ENCODE peak calls at places on chromosome 1, in seven cellular contexts. D is MM.1S, Q is HepG2, S is lung, O is left ventricle myocardium inferior, E is right lobe of liver, X is SJCRH30. H is an unnamed sample. For H3K9me3 and H3K36me3, the result is how much of the 10 kb centered on the place peaks cover.

GRCh38 chr1:161013591-161014513 is 7.1 kb downstream of the F11R start:
- DNase-seq in D (peak), Q (peak), S (peak), O (peak), E (peak), X (peak), H (peak)

GRCh38 chr1:19343617-19344350 is 31.7 kb downstream of the SLC66A1 start:
- DNase-seq in D (no peak), Q (no peak), S (no peak), O (no peak), E (no peak), X (no peak), H (no peak)

GRCh38 chr1:50368179-50369007 is 54.9 kb downstream of the DMRTA2 start:
- DNase-seq in D (peak), Q (peak), S (peak), O (no peak), E (peak), X (peak), H (no peak)

GRCh38 chr1:35281565-35281964 is 13.1 kb downstream of the ZMYM4 start:
- DNase-seq in D (no peak), Q (no peak), S (no peak), O (no peak), E (no peak), X (no peak), H (no peak)

GRCh38 chr1:234369784-234370183 is 3.5 kb upstream of the COA6 start:
- DNase-seq in D (no peak), Q (no peak), S (no peak), O (no peak), E (no peak), X (no peak), H (no peak)

GRCh38 chr1:205057808-205058575 is 15.0 kb downstream of the CNTN2 start:
- DNase-seq in D (no peak), Q (no peak), S (no peak), O (no peak), E (no peak), X (no peak), H (no peak)

GRCh38 chr1:51264470-51264869 is 28.4 kb downstream of the RNF11 start:
- DNase-seq in D (no peak), Q (no peak), S (no peak), O (no peak), E (no peak), X (peak), H (peak)

GRCh38 chr1:197736689-197737088 is 38.6 kb downstream of the DENND1B start:
- DNase-seq in D (no peak), Q (no peak), S (no peak), O (no peak), E (no peak), X (no peak), H (no peak)

GRCh38 chr1:207993477-207994445 is 82.8 kb upstream of the CD34 start:
- DNase-seq in D (peak), Q (no peak), S (no peak), O (no peak), E (no peak), X (peak), H (no peak)

GRCh38 chr1:23624440-23624839 is 65.1 kb upstream of the ID3 start:
- DNase-seq in D (no peak), Q (no peak), S (no peak), O (no peak), E (no peak), X (no peak), H (no peak)

GRCh38 chr1:13930151-13930550 is 230.2 kb downstream of the PRDM2 start:
- DNase-seq in D (peak), Q (peak), S (no peak), O (no peak), E (no peak), X (peak), H (no peak)

GRCh38 chr1:84355556-84355955 is 42.7 kb upstream of the DNASE2B start:
- DNase-seq in D (no peak), Q (no peak), S (no peak), O (no peak), E (no peak), X (no peak), H (no peak)

GRCh38 chr1:228236744-228237143 is 28.9 kb downstream of the OBSCN start:
- DNase-seq in D (no peak), Q (peak), S (no peak), O (no peak), E (no peak), X (peak), H (peak)

GRCh38 chr1:61753998-61754508 is 11.8 kb downstream of the PATJ start:
- DNase-seq in D (no peak), Q (no peak), S (no peak), O (no peak), E (no peak), X (no peak), H (no peak)

GRCh38 chr1:246931549-246932365 is at the start of gene AHCTF1:
- DNase-seq in D (peak), Q (peak), S (peak), O (peak), E (peak), X (peak), H (peak)

GRCh38 chr1:202072211-202072610 is 50.5 kb upstream of the GPR37L1 start:
- DNase-seq in D (no peak), Q (no peak), S (no peak), O (no peak), E (no peak), X (no peak), H (no peak)

GRCh38 chr1:202074985-202075773 is 47.5 kb upstream of the GPR37L1 start:
- DNase-seq in D (no peak), Q (peak), S (no peak), O (no peak), E (no peak), X (no peak), H (no peak)

GRCh38 chr1:202081992-202082391 is 40.7 kb upstream of the GPR37L1 start:
- DNase-seq in D (no peak), Q (no peak), S (no peak), O (no peak), E (no peak), X (no peak), H (no peak)

GRCh38 chr1:202076050-202076511 is 46.6 kb upstream of the GPR37L1 start:
- DNase-seq in D (no peak), Q (peak), S (no peak), O (no peak), E (no peak), X (no peak), H (no peak)

GRCh38 chr1:202078211-202078610 is 44.5 kb upstream of the GPR37L1 start:
- DNase-seq in D (no peak), Q (no peak), S (no peak), O (no peak), E (no peak), X (no peak), H (no peak)
- H3K4me3 ChIP-seq in D (no peak), Q (no peak), S (no peak), O (no peak), E (no peak), X (no peak), H (no peak)

GRCh38 chr1:2859219-2859880 is 57.9 kb upstream of the TTC34 start:
- DNase-seq in D (no peak), Q (no peak), S (no peak), O (no peak), E (no peak), X (no peak), H (no peak)

GRCh38 chr1:2859881-2860430 is 58.5 kb upstream of the TTC34 start:
- DNase-seq in D (no peak), Q (no peak), S (no peak), O (no peak), E (no peak), X (no peak), H (no peak)

GRCh38 chr1:2861988-2862430 is 60.5 kb upstream of the TTC34 start:
- DNase-seq in D (no peak), Q (no peak), S (no peak), O (no peak), E (no peak), X (no peak), H (no peak)

GRCh38 chr1:2861143-2861987 is 59.9 kb upstream of the TTC34 start:
- DNase-seq in D (no peak), Q (no peak), S (no peak), O (no peak), E (no peak), X (no peak), H (no peak)

DNA sequence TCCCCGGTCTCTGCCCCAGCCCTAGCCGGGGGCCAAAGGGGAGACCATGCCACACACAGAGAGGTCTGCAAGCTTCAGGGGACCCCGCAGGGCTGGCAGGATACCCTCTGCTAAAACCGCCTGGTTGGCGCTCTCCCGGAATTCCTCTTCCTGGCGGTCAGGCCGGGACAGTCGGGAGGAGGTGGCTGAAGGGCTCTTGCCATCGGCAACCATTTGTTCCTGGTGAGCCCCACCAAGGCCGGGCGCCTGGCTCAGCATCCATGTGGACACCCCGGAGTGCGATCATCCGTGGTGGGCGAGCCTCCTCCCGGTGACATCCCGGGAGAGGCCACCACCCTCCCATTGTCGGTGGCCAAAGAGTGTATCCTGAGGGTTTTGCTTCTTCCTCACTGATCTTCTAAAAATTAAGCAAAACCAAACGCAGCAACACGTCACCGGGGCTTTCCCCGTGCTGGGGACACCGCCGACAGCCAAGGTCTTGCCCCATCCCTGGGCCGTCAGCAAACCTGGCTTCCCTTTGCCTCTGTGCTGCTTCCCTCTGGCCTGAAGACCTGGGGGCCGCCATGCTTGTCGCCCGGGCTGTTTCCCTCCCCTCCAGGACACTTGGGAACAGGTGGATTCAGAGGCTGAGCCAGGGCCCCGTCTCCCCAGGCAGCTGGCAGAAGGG is 59.1 kb upstream of the TTC34 start:
- DNase-seq in D (no peak), Q (no peak), S (no peak), O (no peak), E (no peak), X (no peak), H (no peak)
- H3K9me3 ChIP-seq in D (under half), Q (under half), S (under half), O (under half), E (under half), X (under half), H (under half)

DNA sequence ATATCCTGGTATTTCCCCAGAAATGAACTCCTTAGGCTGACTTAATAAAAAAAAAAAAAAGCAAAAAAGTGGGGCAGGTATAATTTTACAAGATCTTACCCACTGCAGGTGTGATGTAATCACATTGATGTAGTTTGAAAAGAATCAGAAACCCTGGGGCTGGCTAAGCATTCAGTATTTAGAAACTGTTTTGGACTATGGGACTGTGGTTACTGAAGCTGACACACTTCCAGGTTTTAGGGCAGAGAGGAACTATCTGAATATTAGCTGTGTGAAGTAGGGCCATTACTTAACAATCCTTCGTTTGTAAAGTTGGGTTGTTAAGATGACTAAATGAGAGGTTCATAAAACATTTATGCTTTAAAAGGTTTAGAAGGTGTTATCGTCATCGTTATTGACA is 165.3 kb downstream of the FASLG start:
- DNase-seq in D (no peak), Q (no peak), S (no peak), O (no peak), E (no peak), X (no peak), H (no peak)
- H3K36me3 ChIP-seq in D (under half), Q (under half), S (under half), O (under half), E (under half), X (under half), H (under half)

DNA sequence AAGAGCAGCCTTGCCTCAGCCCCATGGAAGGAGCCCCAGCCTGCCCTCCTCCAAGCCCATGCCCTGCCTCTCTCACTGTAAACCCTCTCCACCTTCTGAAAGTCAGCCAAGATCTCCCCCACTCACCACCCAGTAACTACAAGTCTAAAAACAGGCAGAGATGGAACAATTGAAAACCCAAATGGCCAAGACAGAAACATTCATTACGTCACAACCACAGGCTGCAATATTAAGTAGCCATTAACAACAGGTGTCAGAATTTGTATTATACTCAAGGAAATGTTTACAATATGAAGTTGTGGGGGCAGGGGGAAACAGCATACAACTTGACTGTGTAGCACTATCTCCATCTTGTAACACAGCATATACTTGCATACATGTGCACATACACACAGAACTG is 2.4 kb downstream of the IRF6 start:
- DNase-seq in D (no peak), Q (no peak), S (no peak), O (no peak), E (no peak), X (no peak), H (no peak)
- H3K4me3 ChIP-seq in D (no peak), Q (no peak), S (no peak), O (no peak), E (no peak), X (no peak), H (no peak)